ENCODE peak calls at places on chromosomes 13 and 19, in ten cellular contexts. One of them, this sample, is unnamed.

GRCh38 chr13:99736541-99736940 is 235.0 kb downstream of the ZIC5 start:
- DNase-seq in fibroblast of mammary gland: no peak
- DNase-seq in mesothelial cell of epicardium: no peak
- DNase-seq in endothelial cell of umbilical vein: no peak
- DNase-seq in nephron progenitor cell: no peak
- DNase-seq in CD8-positive, alpha-beta T cell: no peak
- DNase-seq in choroid plexus epithelial cell: no peak
- DNase-seq in mammary epithelial cell: no peak
- DNase-seq in thoracic aorta: no peak
- DNase-seq in ovary: no peak
- DNase-seq in this sample: no peak

GRCh38 chr19:8487137-8487851 is 15.1 kb downstream of the PRAM1 start:
- DNase-seq in fibroblast of mammary gland: no peak
- DNase-seq in mesothelial cell of epicardium: no peak
- DNase-seq in endothelial cell of umbilical vein: no peak
- DNase-seq in nephron progenitor cell: no peak
- DNase-seq in CD8-positive, alpha-beta T cell: peak; percentile 29
- DNase-seq in choroid plexus epithelial cell: no peak
- DNase-seq in mammary epithelial cell: no peak
- DNase-seq in thoracic aorta: no peak
- DNase-seq in ovary: no peak
- DNase-seq in this sample: no peak

GRCh38 chr13:113065406-113066141 is 40.0 kb upstream of the F7 start:
- DNase-seq in fibroblast of mammary gland: peak; percentile 63
- DNase-seq in mesothelial cell of epicardium: no peak
- DNase-seq in endothelial cell of umbilical vein: no peak
- DNase-seq in nephron progenitor cell: no peak
- DNase-seq in CD8-positive, alpha-beta T cell: no peak
- DNase-seq in choroid plexus epithelial cell: peak; percentile 18
- DNase-seq in mammary epithelial cell: no peak
- DNase-seq in thoracic aorta: no peak
- DNase-seq in ovary: no peak
- DNase-seq in this sample: no peak

GRCh38 chr19:30877591-30878230 is 471.5 kb downstream of the TSHZ3 start:
- DNase-seq in fibroblast of mammary gland: no peak
- DNase-seq in mesothelial cell of epicardium: no peak
- DNase-seq in endothelial cell of umbilical vein: no peak
- DNase-seq in nephron progenitor cell: no peak
- DNase-seq in CD8-positive, alpha-beta T cell: no peak
- DNase-seq in choroid plexus epithelial cell: no peak
- DNase-seq in mammary epithelial cell: no peak
- DNase-seq in thoracic aorta: no peak
- DNase-seq in ovary: no peak
- DNase-seq in this sample: no peak

GRCh38 chr19:39997595-39998216 is 846 bp downstream of the ZNF546 start:
- DNase-seq in fibroblast of mammary gland: peak; percentile 91
- DNase-seq in mesothelial cell of epicardium: no peak
- DNase-seq in endothelial cell of umbilical vein: no peak
- DNase-seq in nephron progenitor cell: no peak
- DNase-seq in CD8-positive, alpha-beta T cell: no peak
- DNase-seq in choroid plexus epithelial cell: peak; percentile 60
- DNase-seq in mammary epithelial cell: peak; percentile 5
- DNase-seq in thoracic aorta: no peak
- DNase-seq in ovary: no peak
- DNase-seq in this sample: no peak

GRCh38 chr13:45055902-45056648 is 64.2 kb upstream of the GTF2F2 start:
- DNase-seq in fibroblast of mammary gland: peak; percentile 90
- DNase-seq in mesothelial cell of epicardium: no peak
- DNase-seq in endothelial cell of umbilical vein: no peak
- DNase-seq in nephron progenitor cell: no peak
- DNase-seq in CD8-positive, alpha-beta T cell: no peak
- DNase-seq in choroid plexus epithelial cell: peak; percentile 32
- DNase-seq in mammary epithelial cell: peak; percentile 92
- DNase-seq in thoracic aorta: no peak
- DNase-seq in ovary: peak; percentile 31
- DNase-seq in this sample: no peak

GRCh38 chr19:55247621-55248099 is 11.2 kb downstream of the PPP6R1 start:
- DNase-seq in fibroblast of mammary gland: peak; percentile 58
- DNase-seq in mesothelial cell of epicardium: no peak
- DNase-seq in endothelial cell of umbilical vein: no peak
- DNase-seq in nephron progenitor cell: no peak
- DNase-seq in CD8-positive, alpha-beta T cell: no peak
- DNase-seq in choroid plexus epithelial cell: peak; percentile 44
- DNase-seq in mammary epithelial cell: peak; percentile 85
- DNase-seq in thoracic aorta: no peak
- DNase-seq in ovary: no peak
- DNase-seq in this sample: no peak

GRCh38 chr13:31814523-31814922 is 75.2 kb downstream of the RXFP2 start:
- DNase-seq in fibroblast of mammary gland: no peak
- DNase-seq in mesothelial cell of epicardium: no peak
- DNase-seq in endothelial cell of umbilical vein: no peak
- DNase-seq in nephron progenitor cell: no peak
- DNase-seq in CD8-positive, alpha-beta T cell: no peak
- DNase-seq in choroid plexus epithelial cell: no peak
- DNase-seq in mammary epithelial cell: no peak
- DNase-seq in thoracic aorta: no peak
- DNase-seq in ovary: no peak
- DNase-seq in this sample: no peak

GRCh38 chr19:48556163-48556562 is 4.2 kb downstream of the SULT2B1 start:
- DNase-seq in fibroblast of mammary gland: peak; percentile 71
- DNase-seq in mesothelial cell of epicardium: no peak
- DNase-seq in endothelial cell of umbilical vein: peak; percentile 50
- DNase-seq in nephron progenitor cell: no peak
- DNase-seq in CD8-positive, alpha-beta T cell: no peak
- DNase-seq in choroid plexus epithelial cell: peak; percentile 55
- DNase-seq in mammary epithelial cell: peak; percentile 60
- DNase-seq in thoracic aorta: no peak
- DNase-seq in ovary: no peak
- DNase-seq in this sample: no peak

GRCh38 chr19:54478677-54479266 is 5.7 kb upstream of the CDC42EP5 start:
- DNase-seq in fibroblast of mammary gland: peak; percentile 60
- DNase-seq in mesothelial cell of epicardium: no peak
- DNase-seq in endothelial cell of umbilical vein: peak; percentile 54
- DNase-seq in nephron progenitor cell: peak; percentile 73
- DNase-seq in CD8-positive, alpha-beta T cell: no peak
- DNase-seq in choroid plexus epithelial cell: peak; percentile 67
- DNase-seq in mammary epithelial cell: peak; percentile 17
- DNase-seq in thoracic aorta: no peak
- DNase-seq in ovary: no peak
- DNase-seq in this sample: no peak

GRCh38 chr13:110118106-110118505 is 188.9 kb downstream of the COL4A1 start:
- DNase-seq in fibroblast of mammary gland: no peak
- DNase-seq in mesothelial cell of epicardium: no peak
- DNase-seq in endothelial cell of umbilical vein: no peak
- DNase-seq in nephron progenitor cell: no peak
- DNase-seq in CD8-positive, alpha-beta T cell: no peak
- DNase-seq in choroid plexus epithelial cell: no peak
- DNase-seq in mammary epithelial cell: no peak
- DNase-seq in thoracic aorta: no peak
- DNase-seq in ovary: no peak
- DNase-seq in this sample: no peak

GRCh38 chr13:77309254-77309653 is 17.6 kb downstream of the MYCBP2 start:
- DNase-seq in fibroblast of mammary gland: no peak
- DNase-seq in mesothelial cell of epicardium: no peak
- DNase-seq in endothelial cell of umbilical vein: no peak
- DNase-seq in nephron progenitor cell: no peak
- DNase-seq in CD8-positive, alpha-beta T cell: no peak
- DNase-seq in choroid plexus epithelial cell: peak; percentile 65
- DNase-seq in mammary epithelial cell: no peak
- DNase-seq in thoracic aorta: no peak
- DNase-seq in ovary: no peak
- DNase-seq in this sample: no peak

GRCh38 chr19:49689133-49690072 is at the start of gene ADM5:
- DNase-seq in fibroblast of mammary gland: no peak
- DNase-seq in mesothelial cell of epicardium: peak; percentile 63
- DNase-seq in endothelial cell of umbilical vein: peak; percentile 54
- DNase-seq in nephron progenitor cell: peak; percentile 61
- DNase-seq in CD8-positive, alpha-beta T cell: no peak
- DNase-seq in choroid plexus epithelial cell: no peak
- DNase-seq in mammary epithelial cell: no peak
- DNase-seq in thoracic aorta: no peak
- DNase-seq in ovary: peak; percentile 57
- DNase-seq in this sample: no peak

GRCh38 chr13:38902551-38902950 is 88.1 kb downstream of the STOML3 start:
- DNase-seq in fibroblast of mammary gland: no peak
- DNase-seq in mesothelial cell of epicardium: no peak
- DNase-seq in endothelial cell of umbilical vein: no peak
- DNase-seq in nephron progenitor cell: no peak
- DNase-seq in CD8-positive, alpha-beta T cell: no peak
- DNase-seq in choroid plexus epithelial cell: no peak
- DNase-seq in mammary epithelial cell: peak; percentile 80
- DNase-seq in thoracic aorta: no peak
- DNase-seq in ovary: no peak
- DNase-seq in this sample: no peak

GRCh38 chr13:39306639-39307589 is 268.7 kb downstream of the NHLRC3 start:
- DNase-seq in fibroblast of mammary gland: no peak
- DNase-seq in mesothelial cell of epicardium: no peak
- DNase-seq in endothelial cell of umbilical vein: no peak
- DNase-seq in nephron progenitor cell: no peak
- DNase-seq in CD8-positive, alpha-beta T cell: no peak
- DNase-seq in choroid plexus epithelial cell: no peak
- DNase-seq in mammary epithelial cell: no peak
- DNase-seq in thoracic aorta: no peak
- DNase-seq in ovary: no peak
- DNase-seq in this sample: no peak

GRCh38 chr19:38484747-38485146 is 51.3 kb downstream of the RYR1 start:
- DNase-seq in fibroblast of mammary gland: no peak
- DNase-seq in mesothelial cell of epicardium: no peak
- DNase-seq in endothelial cell of umbilical vein: no peak
- DNase-seq in nephron progenitor cell: no peak
- DNase-seq in CD8-positive, alpha-beta T cell: no peak
- DNase-seq in choroid plexus epithelial cell: no peak
- DNase-seq in mammary epithelial cell: no peak
- DNase-seq in thoracic aorta: no peak
- DNase-seq in ovary: no peak
- DNase-seq in this sample: no peak

GRCh38 chr13:41492432-41493267 is 35.3 kb downstream of the RGCC start:
- DNase-seq in fibroblast of mammary gland: no peak
- DNase-seq in mesothelial cell of epicardium: no peak
- DNase-seq in endothelial cell of umbilical vein: peak; percentile 17
- DNase-seq in nephron progenitor cell: no peak
- DNase-seq in CD8-positive, alpha-beta T cell: no peak
- DNase-seq in choroid plexus epithelial cell: no peak
- DNase-seq in mammary epithelial cell: no peak
- DNase-seq in thoracic aorta: no peak
- DNase-seq in ovary: no peak
- DNase-seq in this sample: no peak

GRCh38 chr13:36981156-36981743 is 17.9 kb downstream of the ALG5 start:
- DNase-seq in fibroblast of mammary gland: peak; percentile 75
- DNase-seq in mesothelial cell of epicardium: no peak
- DNase-seq in endothelial cell of umbilical vein: peak; percentile 75
- DNase-seq in nephron progenitor cell: no peak
- DNase-seq in CD8-positive, alpha-beta T cell: no peak
- DNase-seq in choroid plexus epithelial cell: peak; percentile 85
- DNase-seq in mammary epithelial cell: peak; percentile 11
- DNase-seq in thoracic aorta: no peak
- DNase-seq in ovary: no peak
- DNase-seq in this sample: no peak
- TF ChIP-seq CTCF in fibroblast of mammary gland: peak; percentile 52
- TF ChIP-seq CTCF in mesothelial cell of epicardium: peak; percentile 44
- TF ChIP-seq CTCF in endothelial cell of umbilical vein: peak; percentile 37
- TF ChIP-seq CTCF in nephron progenitor cell: peak; percentile 45
- TF ChIP-seq CTCF in CD8-positive, alpha-beta T cell: peak; percentile 37
- TF ChIP-seq CTCF in choroid plexus epithelial cell: peak; percentile 58
- TF ChIP-seq CTCF in mammary epithelial cell: peak; percentile 44
- TF ChIP-seq CTCF in thoracic aorta: peak; percentile 56
- TF ChIP-seq CTCF in ovary: no peak
- TF ChIP-seq CTCF in this sample: no peak

GRCh38 chr13:42836930-42837329 is 55.5 kb downstream of the FAM216B start:
- DNase-seq in fibroblast of mammary gland: peak; percentile 89
- DNase-seq in mesothelial cell of epicardium: no peak
- DNase-seq in endothelial cell of umbilical vein: peak; percentile 19
- DNase-seq in nephron progenitor cell: no peak
- DNase-seq in CD8-positive, alpha-beta T cell: no peak
- DNase-seq in choroid plexus epithelial cell: peak; percentile 91
- DNase-seq in mammary epithelial cell: no peak
- DNase-seq in thoracic aorta: no peak
- DNase-seq in ovary: no peak
- DNase-seq in this sample: no peak
- TF ChIP-seq CTCF in fibroblast of mammary gland: peak; percentile 49
- TF ChIP-seq CTCF in mesothelial cell of epicardium: no peak
- TF ChIP-seq CTCF in endothelial cell of umbilical vein: no peak
- TF ChIP-seq CTCF in nephron progenitor cell: no peak
- TF ChIP-seq CTCF in CD8-positive, alpha-beta T cell: no peak
- TF ChIP-seq CTCF in choroid plexus epithelial cell: peak; percentile 75
- TF ChIP-seq CTCF in mammary epithelial cell: peak; percentile 17
- TF ChIP-seq CTCF in thoracic aorta: no peak
- TF ChIP-seq CTCF in ovary: no peak
- TF ChIP-seq CTCF in this sample: no peak

DNA sequence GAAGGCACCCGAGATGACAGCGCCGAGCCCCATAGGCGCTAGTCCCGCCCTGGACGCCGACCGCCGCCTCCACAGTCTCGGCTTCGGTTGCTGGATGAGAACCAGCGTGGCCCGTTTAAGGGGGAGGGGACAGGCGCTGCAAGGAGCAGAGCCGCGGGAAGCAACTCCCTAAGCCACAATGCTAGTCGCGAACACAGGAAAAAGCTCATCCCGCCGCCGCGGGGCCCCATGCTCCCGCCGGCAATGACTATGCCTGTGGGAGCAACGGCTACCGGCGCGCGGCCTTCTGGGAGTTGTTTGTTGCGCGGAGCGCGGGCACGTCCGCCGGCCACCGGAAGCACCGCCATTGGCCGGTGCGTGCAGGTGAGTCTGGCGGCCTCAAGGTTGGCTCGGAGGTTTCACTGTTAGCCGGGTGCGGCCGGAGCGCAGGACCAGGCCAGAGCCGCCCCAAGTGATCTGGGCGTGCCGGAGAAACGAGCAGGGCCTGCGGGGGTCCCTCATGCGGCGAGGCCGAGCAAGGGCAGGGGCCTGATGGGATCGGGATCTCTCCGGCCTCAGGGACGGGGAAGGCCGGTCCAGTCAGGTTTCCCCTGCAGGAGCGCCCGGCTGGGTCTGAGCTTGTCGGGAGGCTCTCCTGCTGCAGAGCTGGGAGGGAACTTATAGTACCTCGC is at the start of gene ZNF544:
- DNase-seq in fibroblast of mammary gland: peak; percentile 67
- DNase-seq in mesothelial cell of epicardium: peak; percentile 79
- DNase-seq in endothelial cell of umbilical vein: peak; percentile 84
- DNase-seq in nephron progenitor cell: peak; percentile 71
- DNase-seq in CD8-positive, alpha-beta T cell: no peak
- DNase-seq in choroid plexus epithelial cell: peak; percentile 71
- DNase-seq in mammary epithelial cell: peak; percentile 79
- DNase-seq in thoracic aorta: peak; percentile 7
- DNase-seq in ovary: peak; percentile 67
- DNase-seq in this sample: peak; percentile 25
- TF ChIP-seq CTCF in fibroblast of mammary gland: no peak
- TF ChIP-seq CTCF in mesothelial cell of epicardium: peak; percentile 11
- TF ChIP-seq CTCF in endothelial cell of umbilical vein: peak; percentile 6
- TF ChIP-seq CTCF in nephron progenitor cell: peak; percentile 21
- TF ChIP-seq CTCF in CD8-positive, alpha-beta T cell: no peak
- TF ChIP-seq CTCF in choroid plexus epithelial cell: peak; percentile 38
- TF ChIP-seq CTCF in mammary epithelial cell: peak; percentile 14
- TF ChIP-seq CTCF in thoracic aorta: no peak
- TF ChIP-seq CTCF in ovary: no peak
- TF ChIP-seq CTCF in this sample: no peak

DNA sequence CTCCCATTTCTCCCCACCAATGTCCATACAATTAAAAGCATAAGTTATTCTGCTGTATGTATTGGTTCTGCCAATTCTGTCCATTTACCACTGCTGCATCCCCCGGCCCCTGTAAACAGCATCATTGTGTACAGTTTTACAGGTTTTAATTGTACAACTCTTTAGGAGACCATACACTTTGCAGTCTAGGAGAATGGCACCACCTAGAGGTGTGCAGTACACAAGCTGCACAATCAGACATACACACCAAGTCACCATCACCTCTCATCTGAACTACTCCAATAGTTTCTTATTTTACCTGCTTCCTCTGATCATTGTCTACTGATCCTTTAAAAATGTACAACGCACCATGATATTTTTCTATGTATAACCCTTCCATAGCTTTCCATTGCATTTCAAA is 855.9 kb upstream of the KLHL1 start:
- DNase-seq in fibroblast of mammary gland: no peak
- DNase-seq in mesothelial cell of epicardium: no peak
- DNase-seq in endothelial cell of umbilical vein: peak; percentile 20
- DNase-seq in nephron progenitor cell: no peak
- DNase-seq in CD8-positive, alpha-beta T cell: no peak
- DNase-seq in choroid plexus epithelial cell: peak; percentile 34
- DNase-seq in mammary epithelial cell: no peak
- DNase-seq in thoracic aorta: no peak
- DNase-seq in ovary: no peak
- DNase-seq in this sample: no peak
- TF ChIP-seq CTCF in fibroblast of mammary gland: no peak
- TF ChIP-seq CTCF in mesothelial cell of epicardium: no peak
- TF ChIP-seq CTCF in endothelial cell of umbilical vein: peak; percentile 22
- TF ChIP-seq CTCF in nephron progenitor cell: peak; percentile 30
- TF ChIP-seq CTCF in CD8-positive, alpha-beta T cell: no peak
- TF ChIP-seq CTCF in choroid plexus epithelial cell: peak; percentile 48
- TF ChIP-seq CTCF in mammary epithelial cell: peak; percentile 33
- TF ChIP-seq CTCF in thoracic aorta: no peak
- TF ChIP-seq CTCF in ovary: no peak
- TF ChIP-seq CTCF in this sample: no peak

This sample was measured in omental fat pad.